ENCODE peak calls at places on chromosomes 7 and 10, in four cellular contexts. L is IMR-90, K is heart left ventricle, J is GM23248. W is an unnamed sample. For H3K4me1 and H3K9me3, the result is how much of the 10 kb centered on the place peaks cover.

GRCh38 chr10:129954916-129955315 is 9.2 kb downstream of the EBF3 start:
- DNase-seq in K (no peak), J (no peak), L (no peak), W (no peak)

GRCh38 chr7:156232931-156233705 is 407.5 kb upstream of the RNF32 start:
- DNase-seq in K (no peak), J (no peak), L (no peak), W (no peak)

GRCh38 chr10:132420469-132421376 is 23.7 kb downstream of the PWWP2B start:
- DNase-seq in K (peak), L (no peak), J (peak), W (peak)

GRCh38 chr7:100545636-100546128 is 6.7 kb downstream of the AGFG2 start:
- DNase-seq in J (peak), L (peak), K (peak), W (peak)

GRCh38 chr7:158377800-158378623 is 209.6 kb downstream of the PTPRN2 start:
- DNase-seq in K (no peak), L (no peak), J (no peak), W (no peak)

GRCh38 chr7:134710854-134711624 is 64.4 kb downstream of the BPGM start:
- DNase-seq in K (no peak), J (peak), L (peak), W (no peak)

GRCh38 chr7:158676898-158677297 is 27.7 kb downstream of the NCAPG2 start:
- DNase-seq in J (peak), L (no peak), K (no peak), W (no peak)

GRCh38 chr10:59354434-59354833 is 7.9 kb downstream of the FAM13C start:
- DNase-seq in L (no peak), J (no peak), K (no peak), W (no peak)

GRCh38 chr7:131899271-131900030 is 343.0 kb upstream of the PODXL start:
- DNase-seq in K (no peak), J (peak), L (no peak), W (no peak)

GRCh38 chr10:7773845-7774801 is 13.7 kb downstream of the KIN start:
- DNase-seq in K (no peak), L (no peak), J (no peak), W (peak)

GRCh38 chr10:101257121-101257890 is 28.0 kb upstream of the LBX1 start:
- DNase-seq in L (no peak), J (no peak), K (peak), W (no peak)

GRCh38 chr10:77970869-77971803 is 44.6 kb upstream of the DLG5 start:
- DNase-seq in L (peak), J (peak), K (peak), W (peak)

GRCh38 chr7:24665564-24666294 is 91.5 kb downstream of the GSDME start:
- DNase-seq in J (peak), K (no peak), L (peak), W (peak)

GRCh38 chr7:99679400-99680191 is at the start of gene CYP3A5:
- DNase-seq in J (peak), L (no peak), K (no peak), W (peak)

GRCh38 chr7:95476904-95477594 is 8.7 kb upstream of the ASB4 start:
- DNase-seq in J (peak), L (peak), K (peak), W (peak)

GRCh38 chr10:8033812-8034665 is 20.4 kb upstream of the GATA3 start:
- DNase-seq in K (no peak), J (no peak), L (no peak), W (no peak)

GRCh38 chr7:99320371-99320770 is 5.3 kb upstream of the ARPC1A start:
- DNase-seq in J (no peak), K (no peak), L (no peak), W (no peak)

GRCh38 chr7:93923291-93923690 is 1.8 kb downstream of the GNG11 start:
- DNase-seq in J (no peak), K (no peak), L (no peak), W (no peak)

GRCh38 chr7:159026271-159027047 is 118.2 kb downstream of the VIPR2 start:
- DNase-seq in J (no peak), L (no peak), K (no peak), W (peak)

GRCh38 chr10:101273736-101274135 is 44.5 kb upstream of the LBX1 start:
- DNase-seq in J (no peak), K (no peak), L (no peak), W (no peak)

GRCh38 chr7:33157311-33157710 is 27.9 kb downstream of the BBS9 start:
- DNase-seq in L (peak), K (no peak), J (peak), W (no peak)

GRCh38 chr10:18505719-18506118 is 145.7 kb downstream of the NSUN6 start:
- DNase-seq in L (peak), J (peak), K (no peak), W (no peak)

GRCh38 chr7:77415474-77415821 is 701 bp downstream of the GSAP start:
- DNase-seq in L (no peak), J (peak), K (no peak), W (peak)

GRCh38 chr10:31739759-31740158 is 188.9 kb downstream of the ARHGAP12 start:
- DNase-seq in K (no peak), J (peak), L (peak), W (no peak)

GRCh38 chr7:5424689-5425506 is 1.3 kb upstream of the TNRC18 start:
- DNase-seq in K (peak), J (peak), L (peak), W (peak)

GRCh38 chr10:96758423-96758822 is 38.1 kb upstream of the PIK3AP1 start:
- DNase-seq in J (no peak), K (peak), L (no peak), W (no peak)

DNA sequence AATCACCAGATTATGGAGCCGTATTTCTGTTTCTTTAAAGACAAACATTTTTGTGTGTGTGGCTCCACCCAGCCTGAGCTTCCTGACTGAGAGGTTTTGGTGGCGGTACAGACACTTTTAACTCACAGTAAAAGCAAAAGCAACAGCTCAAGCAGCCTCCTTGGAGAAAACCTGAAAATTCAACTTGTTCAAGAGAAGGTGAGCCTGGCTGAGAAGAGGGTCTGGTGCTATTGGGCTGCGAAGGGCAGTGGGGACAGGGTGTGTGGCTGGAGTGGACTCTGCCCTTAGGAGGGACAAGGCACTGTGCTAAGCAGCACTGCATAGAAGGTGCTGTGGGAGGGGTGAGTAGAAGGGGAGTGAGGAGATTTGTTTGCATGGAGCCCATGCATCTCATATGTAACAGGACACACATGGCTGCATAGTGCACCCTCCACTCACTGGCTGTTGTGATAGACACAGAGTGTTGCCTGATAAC is at the start of gene GIMAP7:
- DNase-seq in L (no peak), K (no peak), J (no peak), W (peak)
- H3K4me1 ChIP-seq in L (under half), K (under half), J (under half), W (under half)

GRCh38 chr10:5603848-5604170 is 62.6 kb downstream of the ASB13 start:
- DNase-seq in L (no peak), K (peak), J (no peak), W (no peak)
- H3K4me3 ChIP-seq in L (no peak), K (no peak), J (no peak), W (no peak)

GRCh38 chr7:126606331-126606730 is 646.4 kb downstream of the GRM8 start:
- DNase-seq in J (no peak), K (no peak), L (no peak), W (no peak)
- H3K9me3 ChIP-seq in J (under half), K (under half), L (under half), W (under half)

GRCh38 chr7:6432786-6433185 is 15.0 kb downstream of the DAGLB start:
- DNase-seq in L (no peak), K (no peak), J (no peak), W (no peak)

GRCh38 chr7:6436385-6436685 is 11.4 kb downstream of the DAGLB start:
- DNase-seq in L (no peak), K (peak), J (no peak), W (no peak)

GRCh38 chr7:6430974-6431373 is 16.8 kb downstream of the DAGLB start:
- DNase-seq in K (no peak), L (no peak), J (no peak), W (no peak)

GRCh38 chr7:6435486-6436384 is 12.0 kb downstream of the DAGLB start:
- DNase-seq in K (peak), L (peak), J (peak), W (peak)

GRCh38 chr7:6433814-6434630 is 13.7 kb downstream of the DAGLB start:
- DNase-seq in J (no peak), K (no peak), L (no peak), W (no peak)
- H3K4me1 ChIP-seq in J (under half), K (under half), L (under half), W (under half)

GRCh38 chr10:107915277-107915634 is 750.8 kb upstream of the SORCS1 start:
- DNase-seq in K (no peak), J (peak), L (no peak), W (no peak)
- H3K4me3 ChIP-seq in K (peak), J (peak), L (no peak), W (peak)

GRCh38 chr10:123514996-123515395 is 151.2 kb upstream of the GPR26 start:
- DNase-seq in K (no peak), L (no peak), J (no peak), W (no peak)
- H3K9me3 ChIP-seq in K (under half), L (under half), J (under half), W (under half)

GRCh38 chr7:518630-519428 is 817 bp downstream of the PDGFA start:
- DNase-seq in K (peak), L (peak), J (peak), W (peak)
- H3K4me1 ChIP-seq in K (under half), L (under half), J (under half), W (half or more)

W was measured in transverse colon.